ENCODE peak calls at places on chromosomes 3 and 15, in five cellular contexts. P is retinal pigment epithelial cell; V is CD8-positive, alpha-beta T cell; I is foreskin fibroblast; A is esophagus squamous epithelium. F is an unnamed sample.
A peak's percentile ranks its signal among the peaks of the same experiment; 100 is the strongest.

GRCh38 chr15:89004726-89005030 is 83.6 kb upstream of the ABHD2 start:
- DNase-seq in V (no peak), A (no peak), I (no peak), P (no peak), F (no peak)

GRCh38 chr3:146142757-146143156 is 18.2 kb downstream of the PLOD2 start:
- DNase-seq in I (peak; percentile 71), V (no peak), A (no peak), P (peak; percentile 84), F (peak; percentile 79)

GRCh38 chr3:111803123-111803593 is 55.9 kb upstream of the PHLDB2 start:
- DNase-seq in V (no peak), P (peak; percentile 89), A (no peak), I (peak; percentile 97), F (peak; percentile 97)

GRCh38 chr15:32818758-32819405 is 101.1 kb downstream of the GREM1 start:
- DNase-seq in I (peak; percentile 69), P (no peak), V (no peak), A (no peak), F (peak; percentile 46)

GRCh38 chr3:33380653-33381052 is 59.6 kb downstream of the UBP1 start:
- DNase-seq in A (no peak), I (no peak), V (no peak), P (no peak), F (no peak)

GRCh38 chr3:129282727-129283327 is 4.2 kb downstream of the HMCES start:
- DNase-seq in I (peak; percentile 30), V (no peak), A (no peak), P (no peak), F (peak; percentile 62)

GRCh38 chr3:48038971-48039481 is 22.8 kb upstream of the MAP4 start:
- DNase-seq in P (no peak), I (no peak), V (no peak), A (no peak), F (peak; percentile 28)

GRCh38 chr15:92683511-92683834 is 27.9 kb upstream of the FAM174B start:
- DNase-seq in I (no peak), A (no peak), P (no peak), V (no peak), F (peak; percentile 53)

GRCh38 chr15:80160570-80161156 is 7.9 kb downstream of the FAH start:
- DNase-seq in P (peak; percentile 48), V (no peak), I (peak; percentile 96), A (no peak), F (peak; percentile 96)

GRCh38 chr3:23442598-23443383 is 239.7 kb downstream of the UBE2E2 start:
- DNase-seq in P (no peak), A (no peak), V (no peak), I (peak; percentile 71), F (peak; percentile 89)

GRCh38 chr3:150020527-150020926 is 49.8 kb upstream of the PFN2 start:
- DNase-seq in V (no peak), I (peak; percentile 75), P (no peak), A (no peak), F (peak; percentile 57)

GRCh38 chr3:129047553-129047839 is 13.1 kb upstream of the GP9 start:
- DNase-seq in A (no peak), V (no peak), I (no peak), P (no peak), F (no peak)

GRCh38 chr15:23422099-23422945 is 24.7 kb downstream of the GOLGA6L2 start:
- DNase-seq in A (no peak), I (peak; percentile 3), P (no peak), V (no peak), F (no peak)

GRCh38 chr15:45606413-45606812 is 19.2 kb downstream of the BLOC1S6 start:
- DNase-seq in I (no peak), V (no peak), A (no peak), P (no peak), F (no peak)

GRCh38 chr15:39783244-39783820 is 691 bp upstream of the FSIP1 start:
- DNase-seq in P (no peak), V (no peak), A (no peak), I (peak; percentile 45), F (peak; percentile 30)

GRCh38 chr15:34038404-34039179 is 412 bp downstream of the AVEN start:
- DNase-seq in P (no peak), A (peak; percentile 6), I (peak; percentile 90), V (peak; percentile 44), F (peak; percentile 73)

GRCh38 chr15:48177383-48177874 is 666 bp downstream of the MYEF2 start:
- DNase-seq in V (no peak), I (peak; percentile 68), P (peak; percentile 18), A (no peak), F (peak; percentile 66)

GRCh38 chr15:36557364-36557763 is 22.1 kb upstream of the CDIN1 start:
- DNase-seq in V (no peak), A (no peak), I (no peak), P (no peak), F (no peak)

GRCh38 chr3:70774641-70775040 is 462.2 kb upstream of the MDFIC2 start:
- DNase-seq in I (peak; percentile 37), A (no peak), V (no peak), P (no peak), F (no peak)

GRCh38 chr15:39586387-39587171 is 5.7 kb downstream of the THBS1 start:
- DNase-seq in A (no peak), I (peak; percentile 93), P (no peak), V (no peak), F (peak; percentile 85)

GRCh38 chr3:73512095-73512494 is 112.6 kb downstream of the PDZRN3 start:
- DNase-seq in A (no peak), P (no peak), V (no peak), I (no peak), F (peak; percentile 36)

GRCh38 chr3:24740367-24740766 is 245.7 kb upstream of the THRB start:
- DNase-seq in I (no peak), A (no peak), V (no peak), P (no peak), F (no peak)

GRCh38 chr3:32814371-32814770 is 3.4 kb upstream of the TRIM71 start:
- DNase-seq in I (no peak), V (no peak), A (no peak), P (no peak), F (no peak)

GRCh38 chr3:149216195-149216869 is 5.3 kb downstream of the CP start:
- DNase-seq in A (no peak), V (no peak), I (no peak), P (peak; percentile 60), F (peak; percentile 43)

GRCh38 chr3:38640661-38641441 is 8.6 kb downstream of the SCN5A start:
- DNase-seq in I (no peak), P (no peak), V (no peak), A (no peak), F (no peak)
- H3K4me3 ChIP-seq in I (no peak overlapping the region), P (no peak overlapping the region), V (no peak overlapping the region), A (no peak overlapping the region), F (no peak overlapping the region)

GRCh38 chr15:98280576-98280975 is 320.1 kb downstream of the ARRDC4 start:
- DNase-seq in A (no peak), P (no peak), V (no peak), I (no peak), F (no peak)

GRCh38 chr15:98286200-98286599 is 325.7 kb downstream of the ARRDC4 start:
- DNase-seq in P (no peak), V (no peak), A (no peak), I (no peak), F (no peak)

GRCh38 chr15:98282656-98283332 is 322.3 kb downstream of the ARRDC4 start:
- DNase-seq in A (no peak), P (no peak), V (no peak), I (no peak), F (no peak)

GRCh38 chr15:98277602-98278001 is 317.1 kb downstream of the ARRDC4 start:
- DNase-seq in P (no peak), I (no peak), V (no peak), A (no peak), F (no peak)

DNA sequence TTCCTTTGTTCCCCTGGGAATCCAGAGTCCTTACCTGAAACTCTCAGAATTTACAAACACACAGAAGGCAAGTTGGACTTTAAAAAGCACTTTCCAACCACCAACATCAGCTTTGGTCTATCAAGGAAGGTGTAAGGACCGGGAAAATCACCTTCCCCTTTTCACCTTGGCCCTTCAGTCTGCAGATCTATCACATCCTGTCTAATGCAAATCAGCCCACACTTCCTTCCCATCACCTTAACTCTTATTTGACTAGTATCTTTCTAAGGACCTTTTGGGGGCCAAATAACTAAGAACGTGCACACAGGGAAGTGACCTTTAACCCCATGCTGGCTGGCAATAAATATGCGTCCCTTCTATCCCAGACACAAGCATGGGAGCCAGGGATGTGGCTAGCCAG is 320.6 kb downstream of the ARRDC4 start:
- DNase-seq in A (no peak), I (no peak), V (no peak), P (no peak), F (no peak)
- TF ChIP-seq CTCF in A (no peak), I (no peak), V (no peak), P (no peak), F (no peak)

GRCh38 chr3:160447544-160447943 is 2.0 kb downstream of the TRIM59 start:
- DNase-seq in I (peak; percentile 69), A (no peak), V (no peak), P (no peak), F (peak; percentile 44)

GRCh38 chr3:160448845-160449659 is 534 bp downstream of the TRIM59 start:
- DNase-seq in P (no peak), I (peak; percentile 36), V (peak; percentile 8), A (no peak), F (peak; percentile 53)

GRCh38 chr3:160451602-160452001 is 2.0 kb upstream of the TRIM59 start:
- DNase-seq in A (no peak), V (no peak), P (no peak), I (no peak), F (no peak)

GRCh38 chr3:160449660-160450598 is at the start of gene TRIM59:
- DNase-seq in A (peak; percentile 74), P (peak; percentile 95), V (peak; percentile 92), I (peak; percentile 99), F (peak; percentile 99)

GRCh38 chr3:160450846-160451245 is 1.3 kb upstream of the TRIM59 start:
- DNase-seq in P (peak; percentile 64), A (no peak), I (peak; percentile 87), V (no peak), F (peak; percentile 91)
- H3K4me3 ChIP-seq in P (peak overlapping the region; percentile 87), A (no peak overlapping the region), I (peak overlapping the region; percentile 79), V (no peak overlapping the region), F (no peak overlapping the region)

GRCh38 chr15:70514236-70514635 is 249.1 kb downstream of the UACA start:
- DNase-seq in V (no peak), I (no peak), P (no peak), A (no peak), F (no peak)

GRCh38 chr15:70519004-70519365 is 244.4 kb downstream of the UACA start:
- DNase-seq in A (no peak), V (no peak), I (no peak), P (no peak), F (no peak)

GRCh38 chr15:70517194-70517590 is 246.2 kb downstream of the UACA start:
- DNase-seq in P (no peak), I (no peak), A (no peak), V (no peak), F (no peak)

GRCh38 chr15:70518201-70519003 is 245.0 kb downstream of the UACA start:
- DNase-seq in V (no peak), P (no peak), A (no peak), I (no peak), F (no peak)

GRCh38 chr15:70516408-70517193 is 246.8 kb downstream of the UACA start:
- DNase-seq in P (no peak), I (no peak), A (no peak), V (no peak), F (no peak)
- TF ChIP-seq CTCF in P (no peak), I (no peak), A (no peak), V (no peak), F (no peak)

F was measured in choroid plexus epithelial cell.